ENCODE peak calls at places on chromosomes 11 and 22, in seven cellular contexts. Y is ecto neural progenitor cell; D is CMK; B is thoracic aorta; Q is NCI-H345; A is activated CD4-positive, CD25-positive, alpha-beta regulatory T cell treated with anti-CD3 and anti-CD28 coated beads, Interleukin-2, amount 50 U/mL, for 16 hours; S is cerebellum. M is an unnamed sample.

GRCh38 chr11:67024410-67024809 is 1.5 kb downstream of the SYT12 start:
- DNase-seq in Y (no peak), D (peak), B (no peak), Q (no peak), A (no peak), S (peak), M (no peak)

GRCh38 chr11:13776134-13776815 is 107.8 kb downstream of the FAR1 start:
- DNase-seq in Y (no peak), D (no peak), B (no peak), Q (peak), A (no peak), S (no peak), M (no peak)

GRCh38 chr22:49853981-49854791 is 542 bp downstream of the ZBED4 start:
- DNase-seq in Y (no peak), D (no peak), B (no peak), Q (peak), A (no peak), S (peak), M (peak)

GRCh38 chr11:104254347-104254746 is 90.4 kb upstream of the PDGFD start:
- DNase-seq in Y (peak), D (peak), B (no peak), Q (no peak), A (no peak), S (no peak), M (no peak)

GRCh38 chr11:3893311-3893710 is 37.8 kb downstream of the STIM1 start:
- DNase-seq in Y (no peak), D (no peak), B (no peak), Q (no peak), A (no peak), S (no peak), M (no peak)

GRCh38 chr11:101034076-101034475 is 95.5 kb downstream of the PGR start:
- DNase-seq in Y (no peak), D (no peak), B (no peak), Q (peak), A (no peak), S (no peak), M (no peak)

GRCh38 chr11:70611890-70612289 is 213.6 kb downstream of the CTTN start:
- DNase-seq in Y (no peak), D (no peak), B (no peak), Q (no peak), A (no peak), S (no peak), M (no peak)

GRCh38 chr22:39556970-39557811 is 13.4 kb upstream of the CACNA1I start:
- DNase-seq in Y (no peak), D (no peak), B (no peak), Q (peak), A (no peak), S (peak), M (no peak)

GRCh38 chr22:44462246-44463015 is 35.6 kb downstream of the RTL6 start:
- DNase-seq in Y (no peak), D (no peak), B (no peak), Q (no peak), A (no peak), S (no peak), M (no peak)

GRCh38 chr11:134758342-134758931 is 346.4 kb upstream of the B3GAT1 start:
- DNase-seq in Y (peak), D (no peak), B (no peak), Q (no peak), A (no peak), S (no peak), M (no peak)

GRCh38 chr11:45097721-45098493 is 48.5 kb upstream of the PRDM11 start:
- DNase-seq in Y (peak), D (no peak), B (peak), Q (no peak), A (no peak), S (peak), M (no peak)

GRCh38 chr11:64747961-64748715 is 4.2 kb upstream of the RASGRP2 start:
- DNase-seq in Y (no peak), D (no peak), B (no peak), Q (no peak), A (no peak), S (no peak), M (no peak)

GRCh38 chr11:67303989-67304411 is 670 bp downstream of the SSH3 start:
- DNase-seq in Y (peak), D (no peak), B (no peak), Q (no peak), A (no peak), S (peak), M (no peak)

GRCh38 chr11:80103149-80103859 is 662.5 kb upstream of the TENM4 start:
- DNase-seq in Y (no peak), D (no peak), B (no peak), Q (no peak), A (no peak), S (no peak), M (no peak)

GRCh38 chr22:46775364-46775758 is 12.9 kb downstream of the TBC1D22A start:
- DNase-seq in Y (no peak), D (no peak), B (no peak), Q (no peak), A (no peak), S (no peak), M (no peak)

GRCh38 chr11:67301951-67302516 is 1.3 kb upstream of the SSH3 start:
- DNase-seq in Y (peak), D (no peak), B (no peak), Q (peak), A (no peak), S (peak), M (no peak)

GRCh38 chr11:44747836-44748235 is 21.1 kb downstream of the TSPAN18 start:
- DNase-seq in Y (no peak), D (no peak), B (no peak), Q (no peak), A (no peak), S (no peak), M (no peak)

GRCh38 chr22:32823024-32823730 is 21.7 kb downstream of the TIMP3 start:
- DNase-seq in Y (peak), D (no peak), B (no peak), Q (no peak), A (no peak), S (no peak), M (no peak)

GRCh38 chr22:19870153-19871022 is 15.7 kb upstream of the GNB1L start:
- DNase-seq in Y (no peak), D (no peak), B (no peak), Q (no peak), A (no peak), S (no peak), M (no peak)

GRCh38 chr11:47466201-47466600 is 17.3 kb upstream of the RAPSN start:
- DNase-seq in Y (no peak), D (no peak), B (no peak), Q (no peak), A (no peak), S (no peak), M (no peak)